ENCODE peak calls at places on chromosomes 3 and 15, in five cellular contexts. Y is K562, I is SK-N-SH, T is GM12878, Q is HepG2. K is an unnamed sample.

GRCh38 chr15:38073278-38073930 is 139.0 kb downstream of the TMCO5A start:
- DNase-seq in Y (no peak), I (no peak), T (no peak), Q (peak), K (no peak)

GRCh38 chr3:184584001-184584891 is 22.7 kb downstream of the EPHB3 start:
- DNase-seq in Y (no peak), I (peak), T (no peak), Q (no peak), K (no peak)

GRCh38 chr3:69282191-69282590 is 103.7 kb downstream of the FRMD4B start:
- DNase-seq in Y (no peak), I (no peak), T (no peak), Q (no peak), K (no peak)

GRCh38 chr15:81485806-81486205 is 111.8 kb upstream of the TMC3 start:
- DNase-seq in Y (no peak), I (no peak), T (no peak), Q (no peak), K (no peak)

GRCh38 chr15:60673918-60674558 is 195.1 kb upstream of the ICE2 start:
- DNase-seq in Y (no peak), I (peak), T (no peak), Q (peak), K (no peak)

GRCh38 chr3:13580256-13581023 is 31.5 kb downstream of the FBLN2 start:
- DNase-seq in Y (no peak), I (no peak), T (no peak), Q (peak), K (no peak)

GRCh38 chr15:48624700-48625099 is 20.8 kb downstream of the FBN1 start:
- DNase-seq in Y (no peak), I (no peak), T (no peak), Q (no peak), K (no peak)

GRCh38 chr3:36477655-36478054 is 97.4 kb downstream of the STAC start:
- DNase-seq in Y (no peak), I (no peak), T (no peak), Q (no peak), K (no peak)

GRCh38 chr3:94028093-94028837 is at the start of gene STX19:
- DNase-seq in Y (no peak), I (no peak), T (no peak), Q (no peak), K (no peak)

GRCh38 chr3:161142486-161142885 is 37.3 kb upstream of the B3GALNT1 start:
- DNase-seq in Y (no peak), I (no peak), T (no peak), Q (no peak), K (no peak)

GRCh38 chr3:163474766-163475165 is 1603.5 kb downstream of the SI start:
- DNase-seq in Y (no peak), I (no peak), T (no peak), Q (no peak), K (no peak)

GRCh38 chr15:74620636-74621545 is 5.3 kb downstream of the CLK3 start:
- DNase-seq in Y (peak), I (peak), T (no peak), Q (peak), K (peak)

GRCh38 chr15:63553388-63553791 is 43.8 kb upstream of the FBXL22 start:
- DNase-seq in Y (no peak), I (no peak), T (no peak), Q (no peak), K (no peak)

GRCh38 chr15:80512729-80513670 is 108.8 kb downstream of the ARNT2 start:
- DNase-seq in Y (no peak), I (peak), T (no peak), Q (peak), K (peak)

GRCh38 chr3:4981688-4982494 is 2.7 kb downstream of the BHLHE40 start:
- DNase-seq in Y (no peak), I (no peak), T (no peak), Q (peak), K (no peak)

GRCh38 chr15:29435811-29436210 is 166.2 kb upstream of the NSMCE3 start:
- DNase-seq in Y (no peak), I (no peak), T (no peak), Q (no peak), K (no peak)

GRCh38 chr3:40597441-40597840 is 72.7 kb downstream of the ZNF621 start:
- DNase-seq in Y (no peak), I (no peak), T (no peak), Q (no peak), K (no peak)

GRCh38 chr3:6807967-6808588 is 52.8 kb upstream of the GRM7 start:
- DNase-seq in Y (no peak), I (no peak), T (no peak), Q (no peak), K (no peak)

GRCh38 chr3:138833908-138834358 is 795 bp downstream of the PIK3CB start:
- DNase-seq in Y (no peak), I (peak), T (no peak), Q (no peak), K (no peak)

GRCh38 chr3:115464036-115464435 is 159.3 kb upstream of the GAP43 start:
- DNase-seq in Y (no peak), I (no peak), T (no peak), Q (no peak), K (no peak)

GRCh38 chr3:186825294-186825821 is 17.2 kb upstream of the ADIPOQ start:
- DNase-seq in Y (peak), I (no peak), T (no peak), Q (no peak), K (no peak)

GRCh38 chr15:88256261-88257230 is at the start of gene NTRK3:
- DNase-seq in Y (no peak), I (peak), T (no peak), Q (no peak), K (no peak)

DNA sequence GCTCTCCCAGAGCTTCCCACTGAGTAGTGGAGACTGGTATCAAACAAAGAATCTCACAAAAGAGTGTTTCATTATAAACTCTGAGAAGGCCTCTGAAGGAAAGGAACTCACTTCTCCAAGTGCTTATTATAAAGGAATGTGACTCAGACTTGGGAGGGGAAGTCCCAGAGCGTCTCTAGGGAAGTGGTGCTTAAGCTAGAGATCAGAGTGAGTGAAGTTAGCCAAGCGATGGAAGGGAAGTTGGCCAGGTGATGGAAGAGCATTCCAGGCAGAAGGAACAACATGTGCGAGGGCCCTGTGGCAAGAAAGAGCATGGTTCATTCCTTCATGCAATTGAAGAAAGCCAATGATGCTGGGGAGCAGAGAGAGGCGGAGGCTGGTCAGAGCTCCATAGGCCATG is 2.3 kb downstream of the XYLB start:
- DNase-seq in Y (no peak), I (no peak), T (no peak), Q (no peak), K (no peak)
- TF ChIP-seq RAD21 in Y (no peak), I (no peak), T (no peak), Q (no peak), K (no peak)

DNA sequence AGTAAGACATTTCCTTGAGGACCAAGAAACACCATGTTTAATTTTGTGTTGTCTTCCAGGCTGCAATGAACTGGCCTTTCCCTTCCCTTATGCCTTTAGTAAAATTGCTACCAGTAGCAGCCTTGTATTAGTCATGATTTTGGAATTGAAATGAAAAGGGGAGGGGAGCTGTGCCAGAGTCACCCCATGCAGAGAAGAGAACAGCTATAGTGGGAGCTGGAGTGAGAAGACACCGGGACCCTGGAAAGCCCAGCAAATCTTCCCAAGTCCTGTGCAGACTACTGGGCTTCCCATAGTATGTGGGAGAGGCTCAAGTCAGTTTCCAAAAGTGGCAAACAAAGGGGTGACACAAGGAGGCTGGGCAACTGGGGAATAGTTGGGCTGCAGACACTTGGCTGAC is 178.5 kb downstream of the NR1D2 start:
- DNase-seq in Y (no peak), I (no peak), T (no peak), Q (no peak), K (no peak)
- TF ChIP-seq GABPA in Y (no peak), I (no peak), T (no peak), Q (no peak), K (no peak)

DNA sequence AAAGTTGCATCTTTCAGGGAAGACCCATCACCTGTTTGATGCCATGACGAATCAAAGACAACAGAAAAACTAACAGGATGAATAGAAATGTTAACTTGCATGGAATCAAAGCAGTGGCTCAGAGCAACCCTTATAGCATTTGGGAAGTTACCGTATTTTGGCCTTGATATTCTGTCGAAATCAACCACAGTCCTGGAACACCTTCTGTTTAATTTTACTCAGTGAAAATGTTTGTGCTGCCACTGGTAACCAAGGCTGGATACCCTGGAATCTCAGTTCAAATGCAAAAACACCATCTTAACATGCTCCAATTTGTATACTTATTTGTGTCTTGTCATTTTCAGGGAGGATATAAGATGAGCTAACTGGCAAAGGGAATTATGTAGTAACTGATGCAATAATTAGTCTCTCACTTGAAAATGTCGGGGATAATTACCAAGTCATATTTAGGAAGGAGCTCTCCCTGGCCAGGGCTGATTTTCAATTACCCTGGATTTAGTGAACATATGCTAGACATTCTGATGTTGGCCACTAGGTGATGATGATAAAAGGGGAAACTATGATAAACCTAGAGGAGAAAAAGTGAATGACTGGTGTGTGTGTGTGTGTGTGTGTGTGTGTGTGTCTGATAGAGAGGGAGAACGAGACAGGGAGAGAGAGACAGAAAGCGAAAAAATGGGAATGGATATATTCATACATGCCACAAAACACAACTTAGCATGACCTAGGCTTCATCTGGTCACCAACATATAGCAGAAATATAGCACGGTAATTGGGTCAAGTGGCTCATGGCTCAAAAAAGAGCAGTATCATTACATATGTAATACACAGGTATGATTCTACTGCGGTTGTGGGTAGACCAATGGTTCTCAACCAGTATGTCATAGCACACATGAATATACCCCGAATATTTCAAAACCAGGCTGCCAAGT is 19.0 kb upstream of the PRICKLE2 start:
- DNase-seq in Y (peak), I (no peak), T (no peak), Q (peak), K (no peak)
- TF ChIP-seq RAD21 in Y (no peak), I (no peak), T (peak), Q (no peak), K (peak)

GRCh38 chr15:77572186-77572585 is 60.5 kb downstream of the LINGO1 start:
- DNase-seq in Y (no peak), I (no peak), T (no peak), Q (no peak), K (no peak)

GRCh38 chr15:77573826-77574225 is 58.9 kb downstream of the LINGO1 start:
- DNase-seq in Y (no peak), I (no peak), T (no peak), Q (no peak), K (no peak)

GRCh38 chr15:77569647-77570186 is 63.0 kb downstream of the LINGO1 start:
- DNase-seq in Y (peak), I (peak), T (no peak), Q (peak), K (no peak)

GRCh38 chr15:77571181-77571580 is 61.5 kb downstream of the LINGO1 start:
- DNase-seq in Y (peak), I (no peak), T (no peak), Q (no peak), K (no peak)

GRCh38 chr15:77571741-77572140 is 61.0 kb downstream of the LINGO1 start:
- DNase-seq in Y (no peak), I (no peak), T (no peak), Q (no peak), K (no peak)
- TF ChIP-seq GABPA in Y (no peak), I (no peak), T (no peak), Q (no peak), K (no peak)

GRCh38 chr3:53826048-53826447 is 20.2 kb downstream of the CHDH start:
- DNase-seq in Y (no peak), I (no peak), T (no peak), Q (no peak), K (no peak)
- TF ChIP-seq RAD21 in Y (no peak), I (no peak), T (no peak), Q (no peak), K (no peak)

K was measured in H1.